ENCODE peak calls at places on chromosomes 2 and 18, in four cellular contexts. H, X, B and U are unnamed samples.

GRCh38 chr2:152505495-152505906 is 170.5 kb downstream of the FMNL2 start:
- DNase-seq in H (peak; percentile 35), X (no peak), B (no peak), U (no peak)

GRCh38 chr2:67255933-67256615 is 141.1 kb upstream of the ETAA1 start:
- DNase-seq in H (no peak), X (no peak), B (no peak), U (no peak)

GRCh38 chr2:8197101-8197500 is 484.8 kb upstream of the ID2 start:
- DNase-seq in H (no peak), X (no peak), B (no peak), U (no peak)

GRCh38 chr18:3140342-3140741 is 79.4 kb downstream of the MYOM1 start:
- DNase-seq in H (no peak), X (no peak), B (no peak), U (no peak)

GRCh38 chr2:134142903-134143302 is 111.0 kb upstream of the MGAT5 start:
- DNase-seq in H (no peak), X (no peak), B (no peak), U (no peak)

GRCh38 chr2:231648579-231649174 is 56.0 kb downstream of the TEX44 start:
- DNase-seq in H (no peak), X (peak; percentile 70), B (peak; percentile 85), U (no peak)

GRCh38 chr2:72757177-72757775 is 68.6 kb downstream of the EXOC6B start:
- DNase-seq in H (no peak), X (no peak), B (no peak), U (no peak)

GRCh38 chr2:58289029-58289428 is 47.9 kb upstream of the FANCL start:
- DNase-seq in H (no peak), X (no peak), B (no peak), U (no peak)

GRCh38 chr18:51611326-51611725 is 413.8 kb upstream of the MEX3C start:
- DNase-seq in H (no peak), X (no peak), B (no peak), U (no peak)

GRCh38 chr2:204018717-204019116 is 82.2 kb downstream of the ICOS start:
- DNase-seq in H (no peak), X (no peak), B (no peak), U (no peak)

GRCh38 chr18:45254683-45255082 is 360.6 kb upstream of the SLC14A2 start:
- DNase-seq in H (no peak), X (peak; percentile 75), B (peak; percentile 84), U (no peak)

GRCh38 chr2:496729-497128 is 180.5 kb downstream of the TMEM18 start:
- DNase-seq in H (no peak), X (no peak), B (no peak), U (no peak)

GRCh38 chr18:55031979-55032378 is 72.7 kb upstream of the CCDC68 start:
- DNase-seq in H (no peak), X (no peak), B (no peak), U (no peak)

GRCh38 chr2:23273786-23274185 is 111.2 kb upstream of the KLHL29 start:
- DNase-seq in H (no peak), X (no peak), B (no peak), U (no peak)

GRCh38 chr2:25339791-25340339 is 1.9 kb downstream of the DNMT3A start:
- DNase-seq in H (no peak), X (peak; percentile 48), B (peak; percentile 75), U (no peak)

GRCh38 chr2:121031568-121032340 is 253.2 kb downstream of the TFCP2L1 start:
- DNase-seq in H (no peak), X (no peak), B (no peak), U (no peak)

GRCh38 chr2:17915811-17916523 is 37.5 kb downstream of the KCNS3 start:
- DNase-seq in H (no peak), X (no peak), B (no peak), U (no peak)

GRCh38 chr2:3766824-3767223 is 63.4 kb downstream of the DCDC2C start:
- DNase-seq in H (no peak), X (no peak), B (no peak), U (no peak)

GRCh38 chr2:131105950-131106801 is 1.0 kb downstream of the PLEKHB2 start:
- DNase-seq in H (peak; percentile 16), X (no peak), B (peak; percentile 67), U (peak; percentile 61)

GRCh38 chr18:34840416-34840815 is 130.3 kb downstream of the DTNA start:
- DNase-seq in H (no peak), X (no peak), B (no peak), U (no peak)

GRCh38 chr2:202215179-202215578 is 23.2 kb downstream of the SUMO1 start:
- DNase-seq in H (no peak), X (no peak), B (no peak), U (no peak)

GRCh38 chr2:42127425-42128424 is 41.4 kb upstream of the EML4 start:
- DNase-seq in H (peak; percentile 83), X (no peak), B (no peak), U (peak; percentile 64)

GRCh38 chr18:76850112-76850511 is 27.8 kb downstream of the ZNF236 start:
- DNase-seq in H (no peak), X (no peak), B (no peak), U (no peak)

GRCh38 chr2:224160917-224161316 is 121.8 kb upstream of the SERPINE2 start:
- DNase-seq in H (no peak), X (peak; percentile 43), B (no peak), U (no peak)

GRCh38 chr2:237911363-237912017 is 52.1 kb downstream of the RAMP1 start:
- DNase-seq in H (no peak), X (no peak), B (peak; percentile 65), U (no peak)

GRCh38 chr2:205216580-205216979 is 465.7 kb upstream of the NRP2 start:
- DNase-seq in H (no peak), X (no peak), B (no peak), U (no peak)

GRCh38 chr18:70397259-70397925 is 108.5 kb downstream of the SOCS6 start:
- DNase-seq in H (no peak), X (no peak), B (no peak), U (no peak)
- TF ChIP-seq CTCF in H (no peak), X (no peak), B (no peak), U (no peak)

DNA sequence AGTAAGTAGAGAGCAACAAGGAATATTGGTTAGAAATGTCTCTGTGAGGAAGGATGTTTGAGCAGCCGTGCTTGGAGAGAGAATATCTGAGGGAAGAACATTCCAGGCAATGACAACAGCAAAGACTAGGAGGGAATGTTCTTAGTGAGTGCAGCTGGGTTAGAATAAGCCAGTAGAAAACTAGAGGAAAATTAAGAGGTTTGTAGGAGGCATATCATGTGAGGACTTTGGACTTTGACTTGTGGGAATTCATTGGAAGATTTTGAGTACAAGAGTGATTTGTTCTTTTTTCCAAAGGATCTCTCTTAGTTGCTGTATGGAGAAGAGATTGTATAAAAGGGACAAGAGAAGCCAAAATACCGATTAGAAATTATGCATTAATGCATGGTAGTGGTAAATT is 47.2 kb downstream of the PPM1B start:
- DNase-seq in H (no peak), X (no peak), B (no peak), U (no peak)
- TF ChIP-seq CTCF in H (no peak), X (no peak), B (no peak), U (no peak)

GRCh38 chr2:215870986-215871385 is 142.4 kb downstream of the MREG start:
- DNase-seq in H (no peak), X (no peak), B (no peak), U (no peak)
- TF ChIP-seq CTCF in H (peak; percentile 47), X (peak; percentile 20), B (no peak), U (peak; percentile 60)

DNA sequence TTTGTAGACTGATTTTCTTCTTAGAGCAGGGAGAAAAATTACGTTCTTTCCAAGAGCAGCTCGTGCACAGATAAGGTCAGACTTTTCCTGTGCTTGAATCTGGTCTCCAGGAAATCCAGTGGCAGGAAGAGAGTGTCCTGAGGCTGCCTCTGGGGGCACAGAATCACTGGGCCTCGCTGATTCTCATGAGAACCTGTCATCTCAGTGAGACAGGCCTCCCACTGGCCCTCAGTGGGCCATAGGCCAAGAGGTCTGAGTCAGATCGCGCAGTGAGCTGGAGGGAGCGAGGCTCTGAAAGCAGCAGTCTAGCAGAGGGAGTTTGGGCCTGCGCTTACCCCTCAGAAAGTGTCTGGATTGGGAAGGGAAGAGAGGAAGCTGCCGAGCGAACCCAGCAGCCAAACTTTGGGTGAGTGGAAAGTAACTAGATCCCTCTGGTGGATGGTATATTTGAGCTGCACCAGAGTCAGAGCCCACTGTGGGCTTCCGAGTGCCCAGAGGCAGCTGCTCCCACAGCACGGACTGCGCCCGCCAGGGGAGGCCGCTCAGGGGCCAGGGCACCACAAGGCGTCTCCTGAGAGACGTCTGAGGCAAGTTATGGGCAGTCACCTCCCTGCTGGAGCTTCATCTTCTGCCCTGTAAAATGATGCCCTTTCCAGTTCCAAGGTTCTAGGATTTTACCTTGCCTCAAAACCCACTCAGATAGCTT is 8.2 kb downstream of the GDF7 start:
- DNase-seq in H (no peak), X (no peak), B (peak; percentile 91), U (no peak)
- TF ChIP-seq CTCF in H (no peak), X (no peak), B (peak; percentile 21), U (no peak)

GRCh38 chr2:185208261-185208660 is 530.3 kb upstream of the FSIP2 start:
- DNase-seq in H (no peak), X (no peak), B (no peak), U (no peak)
- TF ChIP-seq CTCF in H (peak; percentile 46), X (peak; percentile 23), B (no peak), U (peak; percentile 49)

GRCh38 chr2:167450364-167450763 is 562.1 kb downstream of the XIRP2 start:
- DNase-seq in H (no peak), X (no peak), B (no peak), U (no peak)

GRCh38 chr2:167454036-167454435 is 565.8 kb downstream of the XIRP2 start:
- DNase-seq in H (no peak), X (no peak), B (no peak), U (no peak)

GRCh38 chr2:167451496-167452289 is 563.4 kb downstream of the XIRP2 start:
- DNase-seq in H (no peak), X (no peak), B (no peak), U (no peak)
- TF ChIP-seq CTCF in H (no peak), X (no peak), B (no peak), U (no peak)

DNA sequence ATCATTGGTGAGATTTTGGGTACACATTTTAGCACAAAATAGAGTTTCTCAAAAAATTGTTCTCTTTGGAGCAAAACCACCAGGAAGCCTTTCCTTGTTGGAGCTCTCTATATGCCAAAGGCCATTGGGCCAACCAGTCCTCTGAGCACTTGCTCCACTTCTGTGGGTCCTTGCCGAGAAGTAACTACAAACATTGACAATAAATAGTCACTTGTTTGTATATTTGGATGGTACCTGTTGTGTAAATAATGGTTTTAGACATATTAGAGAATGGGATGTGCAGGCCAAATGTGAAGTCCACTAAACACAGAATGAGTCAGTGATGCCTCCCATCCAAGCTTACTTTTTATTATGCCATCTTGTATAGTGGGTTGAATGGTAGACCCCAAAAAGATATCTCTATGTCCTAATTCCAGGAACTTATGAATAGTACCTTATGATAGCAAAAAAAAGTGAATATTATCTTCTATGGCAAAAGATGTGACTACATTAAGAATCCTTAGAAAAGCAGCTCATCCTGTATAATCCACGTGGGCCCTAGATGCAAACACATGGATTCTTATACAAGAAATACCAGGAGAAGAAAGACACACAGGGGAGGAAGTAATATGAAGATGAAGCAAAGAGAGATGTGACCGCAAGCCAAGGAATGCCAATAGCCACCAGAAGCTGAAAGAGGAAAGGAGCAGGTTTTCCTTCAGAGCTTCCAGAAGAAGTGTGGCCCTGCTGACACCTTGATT is 24.6 kb downstream of the SRD5A2 start:
- DNase-seq in H (no peak), X (no peak), B (no peak), U (no peak)
- TF ChIP-seq CTCF in H (no peak), X (no peak), B (no peak), U (no peak)

GRCh38 chr2:102245266-102246151 is 58.7 kb downstream of the IL1RL2 start:
- DNase-seq in H (no peak), X (peak; percentile 45), B (no peak), U (no peak)
- TF ChIP-seq CTCF in H (no peak), X (no peak), B (no peak), U (no peak)